ENCODE peak calls at places on chromosomes 3 and 15, in seven cellular contexts. P is sigmoid colon, G is lung, W is right lobe of liver, K is heart left ventricle, N is kidney, C is psoas muscle. T is an unnamed sample.
A peak's percentile ranks its signal among the peaks of the same experiment; 100 is the strongest.

GRCh38 chr3:49238274-49239127 is 38.5 kb downstream of the C3orf62 start:
- DNase-seq in K (peak; percentile 41), G (no peak), N (no peak), P (peak; percentile 87), W (no peak), C (no peak), T (no peak)

GRCh38 chr15:84023636-84024035 is 211.9 kb upstream of the GOLGA6L4 start:
- DNase-seq in G (no peak), K (peak; percentile 47), P (no peak), C (no peak), N (no peak), W (no peak), T (no peak)

GRCh38 chr3:198079771-198080520 is 119.9 kb downstream of the LMLN start:
- DNase-seq in W (no peak), P (no peak), C (no peak), N (no peak), K (peak; percentile 35), G (no peak), T (no peak)

GRCh38 chr3:190225186-190225692 is 97.0 kb downstream of the CLDN1 start:
- DNase-seq in W (no peak), G (no peak), C (no peak), P (no peak), K (no peak), N (no peak), T (no peak)

GRCh38 chr3:61638721-61639120 is 77.3 kb downstream of the PTPRG start:
- DNase-seq in P (no peak), G (no peak), N (no peak), W (no peak), C (no peak), K (no peak), T (no peak)

GRCh38 chr3:142028174-142028833 is 121.0 kb downstream of the TFDP2 start:
- DNase-seq in G (no peak), W (no peak), C (no peak), K (no peak), P (no peak), N (no peak), T (no peak)

GRCh38 chr3:190158261-190158660 is 37.6 kb upstream of the P3H2 start:
- DNase-seq in K (no peak), P (no peak), C (no peak), N (no peak), W (no peak), G (no peak), T (no peak)

GRCh38 chr3:97530689-97531088 is 233.9 kb upstream of the ARL6 start:
- DNase-seq in W (no peak), N (no peak), G (no peak), K (no peak), P (no peak), C (no peak), T (no peak)

GRCh38 chr3:191239439-191240035 is 40.5 kb downstream of the OSTN start:
- DNase-seq in C (no peak), W (no peak), P (no peak), K (no peak), G (no peak), N (no peak), T (no peak)

GRCh38 chr3:172388412-172389078 is 59.7 kb downstream of the GHSR start:
- DNase-seq in N (no peak), P (no peak), C (no peak), G (no peak), K (no peak), W (no peak), T (no peak)

GRCh38 chr15:55742498-55742926 is 440 bp downstream of the PRTG start:
- DNase-seq in W (no peak), P (peak; percentile 72), N (peak; percentile 80), G (peak; percentile 33), K (peak; percentile 44), C (peak; percentile 61), T (no peak)

GRCh38 chr3:133547432-133548041 is 25.9 kb upstream of the CDV3 start:
- DNase-seq in C (no peak), P (peak; percentile 68), G (peak; percentile 53), W (peak; percentile 86), N (no peak), K (peak; percentile 44), T (no peak)

GRCh38 chr3:65126527-65127440 is 439.0 kb upstream of the ADAMTS9 start:
- DNase-seq in K (no peak), G (no peak), P (no peak), N (no peak), W (no peak), C (no peak), T (no peak)

GRCh38 chr3:194321666-194322640 is 29.2 kb downstream of the CPN2 start:
- DNase-seq in C (no peak), K (no peak), N (no peak), P (no peak), G (no peak), W (no peak), T (no peak)

GRCh38 chr3:27312044-27312668 is 57.0 kb downstream of the NEK10 start:
- DNase-seq in N (no peak), P (no peak), K (no peak), W (no peak), G (no peak), C (no peak), T (no peak)

GRCh38 chr3:190534386-190534785 is 20.5 kb downstream of the IL1RAP start:
- DNase-seq in P (no peak), C (no peak), G (no peak), W (no peak), N (no peak), K (no peak), T (no peak)

GRCh38 chr15:95556866-95557225 is 773.7 kb upstream of the NR2F2 start:
- DNase-seq in W (no peak), P (no peak), N (no peak), G (no peak), C (no peak), K (no peak), T (no peak)

GRCh38 chr3:45140392-45140791 is 5.8 kb downstream of the CDCP1 start:
- DNase-seq in W (no peak), N (peak; percentile 76), C (no peak), P (no peak), G (no peak), K (peak; percentile 30), T (no peak)

GRCh38 chr15:45129651-45130129 is at the start of the genes DUOX1 and DUOXA1:
- DNase-seq in W (no peak), N (peak; percentile 81), C (peak; percentile 66), K (no peak), P (no peak), G (peak; percentile 80), T (peak; percentile 79)

GRCh38 chr15:73941044-73941443 is 14.8 kb downstream of the LOXL1 start:
- DNase-seq in P (no peak), G (no peak), C (peak; percentile 50), K (no peak), N (peak; percentile 54), W (no peak), T (peak; percentile 54)

DNA sequence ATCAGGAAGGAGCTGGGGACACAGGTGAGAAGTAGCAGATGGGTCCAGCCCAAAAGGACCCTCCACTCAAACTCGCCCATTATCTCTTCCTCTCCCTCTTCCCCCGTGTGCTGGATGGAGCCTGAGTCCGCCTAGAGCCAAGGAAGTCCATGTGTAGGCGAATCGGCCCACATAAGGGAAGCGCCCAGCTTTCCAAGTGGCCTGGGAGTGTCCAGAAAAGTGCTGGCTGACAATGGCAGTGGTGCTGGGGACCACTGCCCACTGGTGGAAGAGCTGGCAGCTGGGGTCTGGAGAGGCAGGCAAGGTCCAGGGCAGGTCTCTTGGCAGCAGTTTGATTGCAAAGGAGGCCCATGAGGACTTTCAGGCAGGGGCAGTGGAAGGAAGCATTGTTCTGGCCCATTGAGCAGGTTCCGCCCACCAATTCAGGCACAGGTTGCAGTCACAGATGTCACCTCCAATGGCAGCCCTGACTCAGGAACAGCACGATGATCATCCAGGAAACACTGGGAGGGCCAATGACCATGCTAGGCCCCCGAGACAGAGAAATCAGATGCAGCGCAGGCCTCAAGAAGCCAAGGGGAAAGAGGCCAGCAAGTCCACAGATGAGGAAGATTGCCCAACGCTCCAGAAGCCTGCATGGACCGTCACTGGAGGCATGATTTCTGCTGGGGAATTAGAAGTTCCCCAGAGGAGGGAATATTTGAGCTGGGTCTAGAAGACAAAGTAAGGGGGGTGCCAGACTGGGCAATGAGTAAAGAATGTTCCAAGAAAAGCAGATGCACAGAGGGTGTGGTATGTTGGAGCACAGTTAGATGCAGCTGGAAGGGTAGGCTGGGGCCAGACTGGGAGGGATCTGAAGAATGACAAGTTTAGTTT is 3.0 kb downstream of the MFGE8 start:
- DNase-seq in P (peak; percentile 69), N (no peak), K (peak; percentile 65), W (no peak), G (no peak), C (peak; percentile 82), T (no peak)
- H3K27ac ChIP-seq in P (no peak overlapping the region), N (no peak overlapping the region), K (peak overlapping the region; percentile 98), W (no peak overlapping the region), G (no peak overlapping the region), C (peak overlapping the region; percentile 93), T (no peak overlapping the region)

DNA sequence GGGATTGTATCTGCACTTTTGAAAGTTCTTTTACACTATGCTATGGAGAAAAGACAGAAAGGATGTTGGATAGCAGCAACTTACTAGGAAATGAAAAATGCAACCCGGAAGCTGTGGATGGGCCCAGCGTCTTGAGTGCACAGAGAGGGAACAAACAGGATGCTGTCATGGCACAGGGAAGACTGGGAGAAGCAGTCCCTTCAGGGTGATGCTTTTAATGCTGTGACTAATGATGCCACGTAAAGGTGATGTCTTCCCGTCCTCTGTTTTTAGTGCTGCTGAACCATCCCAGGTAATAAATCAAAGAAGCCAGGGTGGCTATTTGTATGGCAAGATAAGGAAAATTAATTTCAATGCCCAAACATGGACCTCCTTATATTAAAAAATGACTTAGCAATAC is 437.6 kb downstream of the FOXP1 start:
- DNase-seq in W (no peak), P (no peak), G (no peak), K (no peak), C (no peak), N (no peak), T (no peak)
- H3K27ac ChIP-seq in W (no peak overlapping the region), P (no peak overlapping the region), G (no peak overlapping the region), K (no peak overlapping the region), C (no peak overlapping the region), N (no peak overlapping the region), T (no peak overlapping the region)

GRCh38 chr15:70474367-70474681 is 289.0 kb downstream of the UACA start:
- DNase-seq in P (peak; percentile 80), K (no peak), G (no peak), C (no peak), W (no peak), N (no peak), T (no peak)

GRCh38 chr15:70475921-70476320 is 287.4 kb downstream of the UACA start:
- DNase-seq in G (no peak), C (no peak), W (no peak), P (no peak), K (no peak), N (no peak), T (no peak)

GRCh38 chr15:70474682-70475438 is 288.5 kb downstream of the UACA start:
- DNase-seq in C (peak; percentile 88), N (peak; percentile 85), K (peak; percentile 54), W (peak; percentile 97), G (peak; percentile 82), P (peak; percentile 83), T (no peak)

GRCh38 chr15:70476441-70476840 is 286.9 kb downstream of the UACA start:
- DNase-seq in G (no peak), P (no peak), N (no peak), W (no peak), C (no peak), K (no peak), T (no peak)

GRCh38 chr15:70475439-70475781 is 287.9 kb downstream of the UACA start:
- DNase-seq in K (no peak), W (no peak), G (no peak), P (no peak), N (no peak), C (no peak), T (no peak)
- H3K27ac ChIP-seq in K (peak overlapping the region; percentile 45), W (peak overlapping the region; percentile 10), G (peak overlapping the region; percentile 43), P (peak overlapping the region; percentile 75), N (no peak overlapping the region), C (peak overlapping the region; percentile 81), T (no peak overlapping the region)

GRCh38 chr15:63190993-63191392 is 1.6 kb downstream of the RAB8B start:
- DNase-seq in W (no peak), K (no peak), C (no peak), P (no peak), G (no peak), N (no peak), T (no peak)
- H3K27ac ChIP-seq in W (no peak overlapping the region), K (no peak overlapping the region), C (no peak overlapping the region), P (no peak overlapping the region), G (no peak overlapping the region), N (no peak overlapping the region), T (peak overlapping the region; percentile 96)